ENCODE peak calls at places on chromosome 20, in ten cellular contexts. B is thoracic aorta, Z is coronary artery, S is heart left ventricle, P is fibroblast of lung, U is lower lobe of right lung, M is GM06990, I is mammary epithelial cell, E is psoas muscle, V is fibroblast of pulmonary artery. A is an unnamed sample.

GRCh38 chr20:53621482-53622246 is 28.0 kb upstream of the ZNF217 start:
- DNase-seq in B (no peak), Z (peak; percentile 81), S (no peak), P (peak; percentile 94), U (no peak), M (peak; percentile 67), I (peak; percentile 89), E (peak; percentile 62), V (peak; percentile 95), A (no peak)

GRCh38 chr20:39075731-39076130 is 113.6 kb downstream of the DHX35 start:
- DNase-seq in B (no peak), Z (no peak), S (no peak), P (no peak), U (no peak), M (no peak), I (no peak), E (no peak), V (no peak), A (no peak)

GRCh38 chr20:25139061-25139705 is 56.3 kb upstream of the ENTPD6 start:
- DNase-seq in B (no peak), Z (peak; percentile 67), S (no peak), P (no peak), U (no peak), M (no peak), I (no peak), E (no peak), V (no peak), A (no peak)

GRCh38 chr20:25496165-25496967 is 88.9 kb downstream of the GINS1 start:
- DNase-seq in B (no peak), Z (no peak), S (peak; percentile 54), P (no peak), U (no peak), M (no peak), I (no peak), E (no peak), V (no peak), A (no peak)

GRCh38 chr20:33022733-33023438 is 8.6 kb upstream of the BPIFB6 start:
- DNase-seq in B (no peak), Z (no peak), S (no peak), P (no peak), U (no peak), M (no peak), I (no peak), E (peak; percentile 16), V (no peak), A (no peak)

GRCh38 chr20:48845721-48846306 is 18.0 kb upstream of the PREX1 start:
- DNase-seq in B (no peak), Z (no peak), S (no peak), P (peak; percentile 69), U (no peak), M (no peak), I (no peak), E (no peak), V (peak; percentile 47), A (no peak)

GRCh38 chr20:43840382-43841070 is 74.1 kb upstream of the TOX2 start:
- DNase-seq in B (no peak), Z (no peak), S (no peak), P (peak; percentile 12), U (no peak), M (peak; percentile 61), I (no peak), E (no peak), V (peak; percentile 27), A (no peak)

GRCh38 chr20:3194617-3195280 is 9.7 kb downstream of the DDRGK1 start:
- DNase-seq in B (no peak), Z (no peak), S (no peak), P (no peak), U (peak; percentile 16), M (no peak), I (no peak), E (peak; percentile 42), V (no peak), A (no peak)

GRCh38 chr20:53842301-53843099 is 227.9 kb downstream of the BCAS1 start:
- DNase-seq in B (no peak), Z (no peak), S (no peak), P (no peak), U (no peak), M (no peak), I (no peak), E (no peak), V (no peak), A (no peak)

GRCh38 chr20:60967431-60968316 is 284.4 kb upstream of the CDH4 start:
- DNase-seq in B (no peak), Z (peak; percentile 38), S (no peak), P (no peak), U (no peak), M (no peak), I (no peak), E (no peak), V (no peak), A (no peak)

GRCh38 chr20:40961686-40962640 is 66.7 kb upstream of the TOP1 start:
- DNase-seq in B (no peak), Z (no peak), S (no peak), P (peak; percentile 38), U (no peak), M (no peak), I (peak; percentile 87), E (no peak), V (peak; percentile 11), A (no peak)

DNA sequence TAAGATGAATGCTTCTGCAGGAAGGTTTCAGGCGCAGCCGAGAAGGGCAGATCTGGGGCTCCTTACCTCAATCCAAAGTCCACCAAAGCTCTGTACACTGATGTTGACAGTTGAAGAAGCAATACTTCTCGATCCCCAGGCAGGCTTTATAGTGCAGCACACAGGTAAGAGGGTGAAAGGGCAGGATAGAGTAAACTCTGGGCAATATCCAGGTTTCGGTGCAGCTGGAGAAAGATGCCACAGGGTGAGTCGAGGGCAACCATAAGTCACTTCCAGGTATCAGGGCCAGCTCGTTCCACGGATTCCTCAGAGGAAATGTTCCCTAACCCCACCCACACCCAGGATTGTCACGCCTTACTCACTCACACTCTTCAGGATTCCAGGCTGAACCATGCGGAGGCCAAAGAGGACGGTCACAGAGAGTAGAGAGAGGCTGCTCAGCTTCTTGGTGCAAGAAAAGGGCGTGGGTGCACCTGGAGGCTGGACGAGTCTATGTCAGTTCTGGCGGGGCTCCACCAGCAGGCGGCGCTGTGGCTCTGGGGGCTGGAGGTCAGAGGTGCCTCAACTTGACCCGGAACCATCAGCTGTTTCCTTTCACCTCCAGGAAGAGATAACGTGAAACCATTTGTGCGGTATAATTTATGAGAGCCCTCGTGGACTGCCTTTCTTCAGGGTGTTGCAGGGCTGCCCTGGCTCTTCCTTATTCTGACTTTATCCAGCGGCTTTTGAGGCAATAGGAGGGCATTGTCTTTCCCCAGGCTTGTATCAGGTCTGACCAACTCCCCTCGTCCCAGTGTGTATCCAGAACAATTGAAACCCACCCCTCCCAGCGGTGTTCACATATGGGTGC is 14.4 kb upstream of the WFDC12 start:
- DNase-seq in B (no peak), Z (no peak), S (peak; percentile 79), P (no peak), U (peak; percentile 84), M (peak; percentile 53), I (peak; percentile 56), E (peak; percentile 62), V (peak; percentile 8), A (peak; percentile 44)
- TF ChIP-seq CTCF in B (peak; percentile 15), Z (no peak), S (peak; percentile 29), P (peak; percentile 53), U (peak; percentile 70), M (peak; percentile 93), I (peak; percentile 91), E (peak; percentile 39), V (peak; percentile 64), A (peak; percentile 64)

GRCh38 chr20:31605031-31605901 is at the start of gene ID1:
- DNase-seq in B (peak; percentile 81), Z (peak; percentile 98), S (peak; percentile 96), P (peak; percentile 93), U (peak; percentile 97), M (peak; percentile 82), I (peak; percentile 91), E (peak; percentile 95), V (peak; percentile 98), A (peak; percentile 97)

GRCh38 chr20:31602430-31602778 is 2.7 kb upstream of the ID1 start:
- DNase-seq in B (no peak), Z (no peak), S (no peak), P (no peak), U (no peak), M (no peak), I (no peak), E (no peak), V (no peak), A (no peak)

GRCh38 chr20:31603822-31604566 is 1.1 kb upstream of the ID1 start:
- DNase-seq in B (peak; percentile 97), Z (peak; percentile 99), S (peak; percentile 95), P (peak; percentile 98), U (peak; percentile 97), M (peak; percentile 85), I (peak; percentile 89), E (peak; percentile 92), V (peak; percentile 98), A (peak; percentile 100)

GRCh38 chr20:31604567-31605030 is 490 bp upstream of the ID1 start:
- DNase-seq in B (no peak), Z (peak; percentile 79), S (no peak), P (no peak), U (no peak), M (no peak), I (no peak), E (no peak), V (no peak), A (no peak)

DNA sequence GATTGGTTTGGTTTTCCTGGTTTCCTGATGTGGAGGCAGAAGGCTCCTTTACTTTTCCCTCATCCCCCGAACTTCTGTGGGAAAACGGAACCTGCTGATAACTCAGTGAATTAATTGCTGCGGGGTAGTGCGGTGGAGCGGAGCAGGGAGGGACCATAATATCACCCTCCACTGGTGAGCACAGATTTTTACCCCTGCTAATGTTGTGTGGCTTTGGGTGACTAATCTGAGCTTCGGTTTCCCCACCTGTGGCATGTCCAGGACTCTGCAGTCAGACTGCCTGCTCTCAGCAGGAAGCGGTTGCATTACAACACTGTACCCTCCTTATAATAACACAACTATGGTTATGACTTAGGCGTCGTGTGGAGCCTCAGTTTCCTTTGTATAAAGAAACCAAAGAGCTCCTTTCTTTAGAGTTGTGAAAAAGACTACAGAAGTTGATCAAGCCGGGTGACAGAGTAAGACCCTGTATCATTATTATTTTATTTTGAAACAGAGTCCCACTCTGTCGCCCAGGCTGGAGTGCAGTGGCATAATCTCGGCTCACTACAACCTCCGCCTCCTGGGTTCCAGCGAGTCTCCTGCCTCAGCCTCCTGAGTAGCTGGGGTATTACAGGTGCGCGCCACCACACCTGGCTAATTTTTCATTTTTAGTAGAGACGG is 2.2 kb upstream of the ID1 start:
- DNase-seq in B (no peak), Z (no peak), S (no peak), P (peak; percentile 93), U (no peak), M (peak; percentile 61), I (peak; percentile 86), E (no peak), V (peak; percentile 80), A (no peak)
- TF ChIP-seq CTCF in B (no peak), Z (no peak), S (no peak), P (peak; percentile 4), U (no peak), M (no peak), I (no peak), E (no peak), V (no peak), A (no peak)

GRCh38 chr20:17859616-17860232 is 108.9 kb downstream of the SNX5 start:
- DNase-seq in B (no peak), Z (no peak), S (no peak), P (no peak), U (no peak), M (no peak), I (no peak), E (no peak), V (no peak), A (no peak)
- TF ChIP-seq CTCF in B (no peak), Z (no peak), S (no peak), P (no peak), U (no peak), M (peak; percentile 16), I (no peak), E (no peak), V (no peak), A (no peak)

GRCh38 chr20:56395166-56395565 is 2.7 kb downstream of the CSTF1 start:
- DNase-seq in B (no peak), Z (no peak), S (no peak), P (no peak), U (no peak), M (no peak), I (no peak), E (no peak), V (no peak), A (no peak)
- TF ChIP-seq CTCF in B (no peak), Z (no peak), S (no peak), P (no peak), U (no peak), M (no peak), I (no peak), E (no peak), V (no peak), A (no peak)

A was measured in progenitor cell of endocrine pancreas.